ENCODE peak calls at places on chromosomes 13 and 19, in nine cellular contexts. Z is NCI-H2171 treated with DMSO at 0.1 percent for 48 hours; J is SK-N-SH; C is activated naive CD8-positive, alpha-beta T cell treated with anti-CD3 and anti-CD28 coated beads, Interleukin-2, amount 50 U/mL, for 24 hours; L is upper lobe of right lung; S is activated naive CD4-positive, alpha-beta T cell; W is AG08395; Y is HS-5; F is ovary. T is an unnamed sample.

GRCh38 chr19:34365463-34366401 is 736 bp downstream of the GPI start:
- DNase-seq in J (peak; percentile 67), Z (peak; percentile 7), S (no peak), Y (no peak), C (no peak), L (peak; percentile 78), W (peak; percentile 30), F (peak; percentile 55), T (peak; percentile 25)

GRCh38 chr13:99064624-99065249 is 86.9 kb upstream of the DOCK9 start:
- DNase-seq in W (no peak), Z (no peak), S (no peak), Y (no peak), J (no peak), F (no peak), L (no peak), C (no peak), T (peak; percentile 51)

GRCh38 chr19:44684892-44685847 is 13.8 kb upstream of the CEACAM16 start:
- DNase-seq in S (no peak), W (peak; percentile 79), F (no peak), J (no peak), L (no peak), Y (peak; percentile 61), C (peak; percentile 26), Z (no peak), T (no peak)

GRCh38 chr19:4061683-4062575 is 4.8 kb downstream of the ZBTB7A start:
- DNase-seq in C (no peak), S (no peak), Y (no peak), J (no peak), F (peak; percentile 44), W (no peak), Z (no peak), L (peak; percentile 82), T (no peak)

GRCh38 chr13:45446181-45446580 is 18.6 kb upstream of the COG3 start:
- DNase-seq in C (no peak), S (no peak), J (no peak), F (no peak), L (no peak), Y (no peak), Z (no peak), W (peak; percentile 62), T (no peak)

GRCh38 chr13:50365683-50366391 is 350.6 kb downstream of the KCNRG start:
- DNase-seq in L (no peak), J (no peak), Y (no peak), Z (no peak), F (no peak), C (peak; percentile 30), S (no peak), W (no peak), T (no peak)

GRCh38 chr13:113129921-113130750 is 7.5 kb downstream of the F10 start:
- DNase-seq in L (peak; percentile 65), W (no peak), Y (no peak), J (no peak), F (peak; percentile 58), S (no peak), C (peak; percentile 50), Z (no peak), T (no peak)

GRCh38 chr13:51241720-51242119 is 19.5 kb downstream of the FAM124A start:
- DNase-seq in S (no peak), F (no peak), W (no peak), J (no peak), Y (peak; percentile 32), C (no peak), Z (no peak), L (no peak), T (no peak)